ENCODE peak calls at places on chromosomes 6 and 20, in five cellular contexts. V is thyroid gland, S is brain microvascular endothelial cell, R is cardiac muscle cell, Q is HFF-Myc. K is an unnamed sample.

GRCh38 chr20:53387983-53388675 is 205.5 kb downstream of the ZNF217 start:
- DNase-seq in V (no peak), S (no peak), R (no peak), Q (no peak), K (no peak)

GRCh38 chr20:45765980-45766379 is 25.7 kb downstream of the WFDC3 start:
- DNase-seq in V (peak; percentile 49), S (no peak), R (no peak), Q (no peak), K (no peak)

GRCh38 chr6:143410859-143411270 is 39.6 kb downstream of the ADAT2 start:
- DNase-seq in V (no peak), S (peak; percentile 44), R (peak; percentile 7), Q (no peak), K (no peak)

GRCh38 chr20:22653641-22654040 is 69.3 kb upstream of the FOXA2 start:
- DNase-seq in V (no peak), S (no peak), R (no peak), Q (no peak), K (no peak)

GRCh38 chr20:34190679-34191090 is 50.5 kb upstream of the ASIP start:
- DNase-seq in V (peak; percentile 72), S (peak; percentile 78), R (peak; percentile 93), Q (peak; percentile 82), K (peak; percentile 68)

GRCh38 chr6:106747139-106747538 is 117.8 kb downstream of the QRSL1 start:
- DNase-seq in V (no peak), S (no peak), R (no peak), Q (no peak), K (no peak)

GRCh38 chr6:45576648-45577624 is 199.2 kb upstream of the SUPT3H start:
- DNase-seq in V (peak; percentile 98), S (no peak), R (no peak), Q (no peak), K (no peak)

GRCh38 chr6:10347561-10348327 is 67.1 kb downstream of the TFAP2A start:
- DNase-seq in V (no peak), S (peak; percentile 18), R (no peak), Q (peak; percentile 66), K (no peak)

GRCh38 chr6:34867484-34867883 is 20.4 kb downstream of the TAF11 start:
- DNase-seq in V (no peak), S (no peak), R (peak; percentile 11), Q (no peak), K (no peak)

GRCh38 chr20:62339647-62340062 is 27.5 kb downstream of the LAMA5 start:
- DNase-seq in V (no peak), S (no peak), R (no peak), Q (no peak), K (no peak)

GRCh38 chr6:113680351-113680750 is 176.8 kb upstream of the MARCKS start:
- DNase-seq in V (no peak), S (no peak), R (no peak), Q (no peak), K (no peak)

GRCh38 chr6:148999921-149000589 is 253.2 kb downstream of the UST start:
- DNase-seq in V (peak; percentile 92), S (peak; percentile 88), R (peak; percentile 88), Q (peak; percentile 55), K (no peak)

GRCh38 chr20:4091332-4092135 is 76.2 kb upstream of the RNF24 start:
- DNase-seq in V (peak; percentile 42), S (peak; percentile 91), R (peak; percentile 72), Q (no peak), K (no peak)

GRCh38 chr20:4555188-4555893 is 166.4 kb upstream of the PRND start:
- DNase-seq in V (no peak), S (peak; percentile 72), R (peak; percentile 25), Q (peak; percentile 61), K (no peak)

GRCh38 chr6:129253731-129254130 is 370.8 kb downstream of the LAMA2 start:
- DNase-seq in V (no peak), S (no peak), R (no peak), Q (no peak), K (no peak)

GRCh38 chr6:41073968-41074691 is 1.4 kb downstream of the NFYA start:
- DNase-seq in V (no peak), S (peak; percentile 3), R (peak; percentile 33), Q (no peak), K (no peak)

GRCh38 chr6:36599791-36600209 is 5.6 kb downstream of the SRSF3 start:
- DNase-seq in V (no peak), S (peak; percentile 46), R (peak; percentile 65), Q (no peak), K (no peak)

GRCh38 chr6:103893082-103893481 is 966.6 kb downstream of the HACE1 start:
- DNase-seq in V (no peak), S (peak; percentile 6), R (peak; percentile 87), Q (no peak), K (no peak)

GRCh38 chr6:141451508-141452353 is 681.0 kb upstream of the GJE1 start:
- DNase-seq in V (peak; percentile 10), S (peak; percentile 38), R (peak; percentile 21), Q (peak; percentile 21), K (no peak)

GRCh38 chr6:2767327-2767985 is 2.3 kb downstream of the WRNIP1 start:
- DNase-seq in V (no peak), S (no peak), R (no peak), Q (no peak), K (no peak)

GRCh38 chr6:111105578-111105977 is 18.3 kb downstream of the SLC16A10 start:
- DNase-seq in V (peak; percentile 97), S (no peak), R (peak; percentile 51), Q (peak; percentile 35), K (peak; percentile 83)

GRCh38 chr6:161598896-161599295 is 325.0 kb upstream of the AGPAT4 start:
- DNase-seq in V (no peak), S (no peak), R (no peak), Q (no peak), K (no peak)

GRCh38 chr6:100281471-100281878 is 183.2 kb downstream of the SIM1 start:
- DNase-seq in V (no peak), S (no peak), R (peak; percentile 42), Q (no peak), K (no peak)

GRCh38 chr6:37679539-37680476 is 17.9 kb downstream of the MDGA1 start:
- DNase-seq in V (no peak), S (no peak), R (no peak), Q (no peak), K (no peak)

GRCh38 chr6:52216932-52217331 is 27.4 kb downstream of the IL17F start:
- DNase-seq in V (no peak), S (no peak), R (no peak), Q (no peak), K (no peak)

GRCh38 chr6:29510202-29510601 is 22.4 kb upstream of the MAS1L start:
- DNase-seq in V (no peak), S (no peak), R (no peak), Q (no peak), K (no peak)

GRCh38 chr6:18515767-18516166 is 128.6 kb downstream of the RNF144B start:
- DNase-seq in V (peak; percentile 68), S (peak; percentile 38), R (no peak), Q (no peak), K (no peak)

GRCh38 chr6:166955121-166955864 is 1.1 kb downstream of the RNASET2 start:
- DNase-seq in V (peak; percentile 34), S (no peak), R (no peak), Q (no peak), K (no peak)

GRCh38 chr6:105981888-105982358 is 104.2 kb upstream of the PRDM1 start:
- DNase-seq in V (no peak), S (no peak), R (no peak), Q (no peak), K (no peak)

GRCh38 chr6:50381106-50381415 is 331.3 kb upstream of the DEFB112 start:
- DNase-seq in V (no peak), S (no peak), R (no peak), Q (no peak), K (no peak)
- TF ChIP-seq CTCF in V (no peak), S (no peak), R (no peak), Q (no peak), K (no peak)

GRCh38 chr20:21102691-21103311 is 3.4 kb downstream of the LINC00237 start:
- DNase-seq in V (peak; percentile 51), S (no peak), R (peak; percentile 31), Q (no peak), K (no peak)

GRCh38 chr20:21100590-21101452 is 5.3 kb downstream of the LINC00237 start:
- DNase-seq in V (no peak), S (no peak), R (peak; percentile 24), Q (no peak), K (no peak)

GRCh38 chr20:21102252-21102609 is 3.9 kb downstream of the LINC00237 start:
- DNase-seq in V (no peak), S (no peak), R (no peak), Q (no peak), K (no peak)

GRCh38 chr20:21099653-21100589 is 6.2 kb downstream of the LINC00237 start:
- DNase-seq in V (no peak), S (no peak), R (peak; percentile 9), Q (no peak), K (no peak)

GRCh38 chr20:21101453-21102251 is 4.5 kb downstream of the LINC00237 start:
- DNase-seq in V (no peak), S (no peak), R (peak; percentile 9), Q (no peak), K (no peak)
- H3K4me3 ChIP-seq in V (no peak overlapping the region), S (no peak overlapping the region), R (peak overlapping the region; percentile 10), Q (no peak overlapping the region), K (no peak overlapping the region)

DNA sequence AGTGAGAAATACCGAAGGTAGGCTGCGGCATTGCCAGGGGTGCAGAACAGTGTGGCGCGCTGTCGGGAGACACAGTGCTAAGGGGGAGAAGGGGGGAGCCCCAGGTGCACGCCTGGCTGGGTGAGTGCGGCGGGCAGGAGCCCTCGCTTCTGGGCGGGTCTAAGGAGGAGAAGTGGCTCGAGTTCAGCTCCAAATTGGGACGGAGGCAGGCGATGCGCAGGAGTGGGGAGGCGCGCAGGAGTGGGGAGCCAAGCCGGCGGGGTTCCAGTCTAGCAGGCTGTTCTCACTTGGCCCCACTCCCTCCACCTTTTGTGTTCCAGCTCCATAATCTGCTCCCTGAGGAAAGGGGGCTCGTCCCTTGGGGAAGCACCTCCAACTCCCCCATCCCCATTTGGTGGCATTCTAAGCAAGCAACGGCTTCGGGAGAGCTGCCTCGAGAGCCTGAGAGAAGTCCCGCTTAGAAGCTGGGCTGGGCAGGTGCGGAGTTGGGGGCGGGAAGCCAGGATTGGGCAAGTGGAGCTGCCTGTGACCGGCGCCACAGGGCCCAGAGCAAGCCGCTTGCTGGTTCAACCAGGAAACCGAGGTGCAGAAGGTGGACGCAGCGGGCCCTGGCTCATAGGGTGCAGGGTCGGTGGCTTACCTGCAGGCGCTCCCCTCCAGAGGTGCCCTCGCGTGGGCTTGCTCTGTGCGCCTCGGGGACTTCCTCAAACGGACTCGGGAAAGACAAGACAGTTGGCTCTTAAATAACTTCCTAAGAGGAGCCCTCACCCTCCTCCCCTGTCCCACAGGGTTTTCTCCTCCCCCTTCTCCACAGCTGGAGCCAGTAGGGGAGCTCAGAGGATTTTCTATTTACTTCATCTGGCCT is at the start of gene F13A1:
- DNase-seq in V (peak; percentile 42), S (no peak), R (no peak), Q (no peak), K (no peak)
- TF ChIP-seq CTCF in V (no peak), S (no peak), R (no peak), Q (no peak), K (no peak)

GRCh38 chr20:41142914-41143313 is 5.6 kb downstream of the PLCG1 start:
- DNase-seq in V (no peak), S (no peak), R (no peak), Q (no peak), K (no peak)

GRCh38 chr20:41139227-41140093 is 2.1 kb downstream of the PLCG1 start:
- DNase-seq in V (no peak), S (no peak), R (no peak), Q (no peak), K (no peak)

GRCh38 chr20:41142241-41142640 is 4.9 kb downstream of the PLCG1 start:
- DNase-seq in V (no peak), S (no peak), R (no peak), Q (no peak), K (no peak)

GRCh38 chr20:41140226-41141133 is 3.1 kb downstream of the PLCG1 start:
- DNase-seq in V (peak; percentile 38), S (no peak), R (no peak), Q (no peak), K (no peak)

GRCh38 chr20:41141153-41141815 is 3.9 kb downstream of the PLCG1 start:
- DNase-seq in V (peak; percentile 33), S (peak; percentile 12), R (peak; percentile 51), Q (no peak), K (no peak)
- H3K4me3 ChIP-seq in V (no peak overlapping the region), S (no peak overlapping the region), R (no peak overlapping the region), Q (no peak overlapping the region), K (no peak overlapping the region)